ENCODE peak calls at places on chromosomes 4 and X, in seven cellular contexts. X is neuronal stem cell, L is H1, U is H9, F is mesenchymal stem cell, N is mesendoderm, E is trophoblast cell. T is an unnamed sample.

GRCh38 chrX:22081475-22082092 is 49.5 kb downstream of the PHEX start:
- DNase-seq in X (peak), L (peak), U (peak), F (peak), N (peak), E (peak), T (peak)

GRCh38 chr4:992297-993110 is 700 bp downstream of the SLC26A1 start:
- DNase-seq in X (no peak), L (no peak), U (no peak), F (peak), N (no peak), E (peak), T (peak)

GRCh38 chr4:153205757-153206156 is 1.5 kb downstream of the TRIM2 start:
- DNase-seq in X (no peak), L (no peak), U (peak), F (peak), N (peak), E (no peak), T (no peak)

GRCh38 chrX:108148524-108148923 is 56.9 kb downstream of the ATG4A start:
- DNase-seq in X (no peak), L (no peak), U (no peak), F (no peak), N (no peak), E (no peak), T (no peak)

GRCh38 chr4:86957214-86957613 is 22.4 kb downstream of the AFF1 start:
- DNase-seq in X (no peak), L (no peak), U (no peak), F (peak), N (no peak), E (peak), T (peak)

GRCh38 chr4:165826166-165826565 is 46.9 kb upstream of the TLL1 start:
- DNase-seq in X (no peak), L (no peak), U (no peak), F (no peak), N (no peak), E (no peak), T (no peak)

GRCh38 chr4:169593050-169593449 is 19.3 kb downstream of the NEK1 start:
- DNase-seq in X (no peak), L (no peak), U (no peak), F (no peak), N (no peak), E (no peak), T (no peak)

GRCh38 chr4:80229590-80229989 is 32.3 kb downstream of the PRDM8 start:
- DNase-seq in X (no peak), L (no peak), U (no peak), F (no peak), N (no peak), E (no peak), T (no peak)

GRCh38 chr4:76782837-76783236 is 115.1 kb downstream of the SOWAHB start:
- DNase-seq in X (no peak), L (no peak), U (no peak), F (peak), N (peak), E (no peak), T (peak)

GRCh38 chr4:155353923-155354540 is 22.7 kb downstream of the MAP9 start:
- DNase-seq in X (peak), L (no peak), U (peak), F (peak), N (peak), E (peak), T (peak)

GRCh38 chr4:118173956-118174355 is 139.7 kb downstream of the NDST3 start:
- DNase-seq in X (no peak), L (no peak), U (no peak), F (peak), N (no peak), E (no peak), T (peak)
- H2BK120ac ChIP-seq in X (no peak), L (no peak), U (no peak), F (no peak), N (no peak), E (no peak), T (peak)

DNA sequence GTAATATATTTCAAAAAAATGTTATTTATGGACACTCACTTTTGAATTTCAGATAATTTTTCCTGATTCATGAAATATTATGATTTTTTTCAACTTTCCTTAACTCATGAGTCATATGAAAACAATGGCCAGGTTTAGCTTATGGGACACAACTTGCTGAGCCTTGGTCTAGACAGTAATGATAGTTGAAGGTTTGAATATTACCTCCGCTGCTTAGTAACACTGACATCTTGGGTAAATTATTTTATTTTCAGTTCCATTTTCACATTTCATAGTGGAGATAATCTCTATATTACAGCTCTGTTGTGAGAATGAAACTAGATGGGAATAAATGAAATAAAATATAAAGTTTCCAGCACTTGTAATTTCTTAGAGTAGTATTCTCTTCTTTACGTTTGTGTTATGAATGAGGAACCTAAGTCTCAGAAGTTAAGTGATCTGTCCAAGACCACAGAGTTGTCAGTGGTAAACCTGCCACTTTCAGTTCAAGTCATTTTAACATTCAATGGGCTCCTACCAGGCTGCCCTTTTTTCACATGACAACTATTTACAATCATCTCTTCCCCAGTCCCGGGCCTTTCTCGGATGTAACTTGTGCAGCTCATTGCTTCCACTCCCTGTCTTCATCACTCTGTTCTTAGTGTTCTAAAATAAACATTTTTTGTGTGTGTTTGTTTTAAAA is 46.8 kb upstream of the GC start:
- DNase-seq in X (no peak), L (no peak), U (no peak), F (no peak), N (no peak), E (no peak), T (no peak)
- H2BK120ac ChIP-seq in X (no peak), L (peak), U (no peak), F (no peak), N (no peak), E (no peak), T (no peak)

DNA sequence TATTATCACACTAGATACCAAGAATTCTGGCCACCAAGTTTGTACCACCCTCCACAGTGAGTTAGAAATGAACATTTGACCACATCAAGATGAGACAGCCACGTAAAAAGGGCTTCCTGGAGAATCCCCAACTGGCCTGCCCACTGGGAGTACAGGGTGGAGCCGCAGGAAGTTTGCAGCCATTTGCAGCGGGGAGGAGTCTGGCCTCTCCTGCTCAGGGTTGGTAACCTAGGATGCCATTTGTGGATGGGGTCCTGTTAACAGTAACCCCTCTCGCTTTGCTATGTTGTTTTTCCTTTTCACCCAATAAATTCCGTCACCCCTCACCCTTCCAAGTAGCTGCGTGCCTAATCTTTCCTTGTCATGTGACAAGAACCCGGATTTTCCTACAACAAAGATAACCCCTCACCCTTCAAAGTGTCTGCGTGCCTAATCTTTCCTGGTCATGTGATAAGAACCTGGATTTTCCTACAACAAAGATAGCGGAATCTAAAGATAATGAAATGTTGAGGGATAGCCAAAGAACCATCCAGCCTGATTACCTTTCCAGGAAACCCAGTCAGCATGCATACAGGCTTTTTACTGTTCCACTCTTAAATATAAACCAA is 245.4 kb downstream of the NAF1 start:
- DNase-seq in X (no peak), L (no peak), U (peak), F (no peak), N (peak), E (no peak), T (no peak)
- H2BK120ac ChIP-seq in X (peak), L (peak), U (no peak), F (no peak), N (no peak), E (no peak), T (no peak)

GRCh38 chrX:155035688-155036087 is 9.0 kb downstream of the FUNDC2 start:
- DNase-seq in X (no peak), L (no peak), U (no peak), F (no peak), N (no peak), E (no peak), T (no peak)
- H2BK120ac ChIP-seq in X (no peak), L (no peak), U (no peak), F (no peak), N (no peak), E (no peak), T (no peak)

DNA sequence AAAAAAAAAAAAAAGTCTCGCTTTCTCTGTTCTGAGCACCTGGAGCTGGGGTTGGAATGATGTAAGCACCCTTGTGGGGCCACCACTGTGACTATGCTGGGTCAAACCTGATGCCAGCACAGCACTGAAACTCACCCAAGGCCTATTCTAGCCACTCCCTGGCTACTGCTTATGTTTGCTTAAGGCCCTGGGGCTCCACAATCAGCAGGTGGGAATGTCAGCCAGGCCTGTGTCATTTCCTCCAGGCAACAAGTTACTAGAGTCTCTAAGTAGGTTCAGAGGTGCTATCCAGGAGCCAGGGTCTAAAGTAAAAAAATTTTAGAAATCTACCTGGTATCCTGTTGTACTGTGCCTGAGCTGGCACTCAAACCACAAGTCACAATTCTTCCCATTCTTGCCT is 1306.8 kb downstream of the STIM2 start:
- DNase-seq in X (no peak), L (no peak), U (no peak), F (no peak), N (peak), E (peak), T (no peak)
- H2BK120ac ChIP-seq in X (no peak), L (no peak), U (no peak), F (no peak), N (no peak), E (no peak), T (no peak)

GRCh38 chr4:139170932-139171331 is 6.1 kb downstream of the ELF2 start:
- DNase-seq in X (no peak), L (no peak), U (no peak), F (no peak), N (no peak), E (no peak), T (no peak)
- H2BK120ac ChIP-seq in X (no peak), L (no peak), U (no peak), F (no peak), N (no peak), E (no peak), T (no peak)